ENCODE peak calls at places on chromosomes 2 and 18, in five cellular contexts. T is uterus, W is body of pancreas, L is adrenal gland, I is A549. G is an unnamed sample.

GRCh38 chr18:42114310-42114943 is 159.4 kb downstream of the PIK3C3 start:
- DNase-seq in T (peak; percentile 63), W (peak; percentile 71), L (peak; percentile 51), I (peak; percentile 51), G (peak; percentile 5)

GRCh38 chr2:43942001-43942400 is 53.8 kb downstream of the LRPPRC start:
- DNase-seq in T (no peak), W (no peak), L (no peak), I (no peak), G (no peak)

GRCh38 chr18:10247402-10248117 is 206.9 kb upstream of the APCDD1 start:
- DNase-seq in T (no peak), W (no peak), L (no peak), I (no peak), G (no peak)

GRCh38 chr18:77080283-77080682 is 52.3 kb downstream of the MBP start:
- DNase-seq in T (no peak), W (no peak), L (no peak), I (no peak), G (no peak)

GRCh38 chr2:101909760-101910159 is 82.0 kb upstream of the IL1R2 start:
- DNase-seq in T (no peak), W (no peak), L (no peak), I (no peak), G (no peak)

GRCh38 chr2:146890491-146890890 is 954.3 kb upstream of the ACVR2A start:
- DNase-seq in T (no peak), W (no peak), L (no peak), I (no peak), G (no peak)

GRCh38 chr2:79669714-79670113 is 156.9 kb downstream of the CTNNA2 start:
- DNase-seq in T (no peak), W (no peak), L (no peak), I (no peak), G (no peak)

GRCh38 chr2:206876176-206876575 is 63.1 kb upstream of the CPO start:
- DNase-seq in T (no peak), W (no peak), L (no peak), I (no peak), G (no peak)

GRCh38 chr2:150989969-150990368 is 271.7 kb downstream of the RBM43 start:
- DNase-seq in T (no peak), W (no peak), L (no peak), I (no peak), G (no peak)

GRCh38 chr18:2412261-2412660 is 159.0 kb downstream of the METTL4 start:
- DNase-seq in T (no peak), W (no peak), L (no peak), I (no peak), G (no peak)

GRCh38 chr2:68721482-68722071 is 13.0 kb upstream of the ARHGAP25 start:
- DNase-seq in T (no peak), W (peak; percentile 32), L (no peak), I (no peak), G (no peak)

GRCh38 chr2:216665717-216666116 is 29.6 kb downstream of the IGFBP5 start:
- DNase-seq in T (no peak), W (peak; percentile 35), L (no peak), I (no peak), G (no peak)

GRCh38 chr2:71069376-71069775 is 928 bp downstream of the NAGK start:
- DNase-seq in T (no peak), W (no peak), L (no peak), I (no peak), G (no peak)

GRCh38 chr2:240949791-240950705 is 43.9 kb downstream of the CROCC2 start:
- DNase-seq in T (no peak), W (no peak), L (peak; percentile 5), I (no peak), G (no peak)

GRCh38 chr2:170819941-170820646 is 3.4 kb downstream of the GAD1 start:
- DNase-seq in T (no peak), W (no peak), L (no peak), I (no peak), G (no peak)

GRCh38 chr2:143700865-143701264 is 571.6 kb downstream of the ARHGAP15 start:
- DNase-seq in T (no peak), W (no peak), L (no peak), I (no peak), G (no peak)

GRCh38 chr2:100321181-100321880 is 970 bp downstream of the LONRF2 start:
- DNase-seq in T (peak; percentile 38), W (peak; percentile 74), L (peak; percentile 41), I (peak; percentile 77), G (peak; percentile 12)

GRCh38 chr2:147500229-147500628 is 344.6 kb upstream of the ACVR2A start:
- DNase-seq in T (no peak), W (no peak), L (no peak), I (no peak), G (no peak)

DNA sequence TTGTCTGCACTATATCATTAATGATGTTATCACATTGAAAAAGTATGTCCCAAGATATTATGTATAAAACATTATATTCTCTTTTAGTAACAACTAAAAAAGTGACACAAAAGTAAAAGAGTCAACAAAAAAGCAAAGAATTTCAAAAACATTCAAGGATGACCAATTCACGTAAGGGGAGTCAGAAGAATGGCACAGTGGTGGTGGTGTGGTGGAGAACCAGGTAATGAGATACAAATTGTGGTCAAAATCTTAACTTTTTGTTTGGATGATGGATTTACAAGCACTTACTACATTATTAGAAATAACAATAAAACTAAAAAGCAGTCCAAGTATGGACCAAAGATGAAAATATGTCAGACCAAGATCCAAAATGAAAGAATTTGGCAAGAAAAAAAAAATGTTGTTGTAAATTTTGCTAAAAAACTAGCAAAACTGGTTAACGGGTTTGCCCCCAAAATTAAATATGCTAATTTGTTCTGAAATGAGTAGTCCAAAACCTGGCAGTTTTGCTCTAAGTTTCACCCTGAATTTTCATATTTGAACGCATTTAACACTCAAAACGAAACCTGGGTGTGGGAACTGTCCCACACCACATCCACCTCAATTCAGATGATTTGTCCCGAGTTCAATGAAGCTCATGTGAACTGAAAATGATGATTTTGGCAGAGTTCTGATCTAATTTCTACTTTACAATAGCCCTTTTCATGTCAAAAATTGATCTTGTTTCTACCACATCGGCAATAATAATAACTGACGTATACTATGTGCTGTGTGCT is 135.8 kb downstream of the IKZF2 start:
- DNase-seq in T (no peak), W (no peak), L (no peak), I (no peak), G (no peak)
- TF ChIP-seq POLR2A in T (no peak), W (no peak), L (no peak), I (no peak), G (peak; percentile 53)

DNA sequence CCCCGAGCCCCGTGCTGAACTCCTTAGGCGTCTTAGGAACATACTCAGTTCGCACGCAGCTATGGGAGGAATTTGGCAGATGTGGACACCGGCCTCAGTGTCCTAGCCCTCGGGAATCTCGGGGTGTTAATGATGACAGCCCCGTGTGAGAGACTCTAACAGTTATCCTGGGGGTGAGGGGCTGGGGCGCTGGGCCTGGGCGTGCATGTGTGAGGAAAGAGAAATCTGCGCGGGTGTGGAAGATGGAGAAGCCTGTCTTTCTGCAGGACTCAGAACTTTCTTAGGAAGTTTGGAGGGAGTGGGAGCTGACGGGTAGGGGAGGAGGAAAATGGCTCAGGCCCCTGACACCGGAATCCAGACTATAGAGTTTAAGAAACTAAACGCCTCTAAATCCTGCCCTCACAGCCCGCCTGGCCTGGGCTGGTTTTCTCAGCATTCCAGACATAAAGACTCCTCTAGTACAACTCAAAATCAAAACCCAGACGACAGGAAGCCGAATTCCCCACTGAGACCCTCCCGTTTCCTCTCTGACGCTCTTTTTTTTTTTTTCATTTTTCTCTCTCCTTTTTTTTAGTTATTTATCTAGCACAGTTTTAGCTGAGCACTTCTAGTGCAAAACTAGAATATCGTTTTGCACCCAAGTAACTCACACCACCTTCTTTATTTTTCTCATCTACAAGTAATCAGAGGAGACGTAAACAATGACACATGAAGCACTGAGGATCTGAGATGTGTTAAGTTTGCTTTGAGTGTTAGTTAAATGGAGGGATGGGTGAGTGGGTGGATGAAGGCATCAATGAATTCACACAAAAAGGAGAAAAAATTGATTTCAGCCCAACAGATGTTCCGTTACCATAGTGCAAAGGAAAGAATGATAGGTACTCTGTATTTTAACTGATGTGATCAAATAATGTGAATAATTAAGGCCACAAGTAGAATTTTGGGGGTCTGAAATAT is 1.2 kb upstream of the HAAO start:
- DNase-seq in T (no peak), W (peak; percentile 21), L (no peak), I (no peak), G (no peak)
- TF ChIP-seq POLR2A in T (no peak), W (no peak), L (no peak), I (no peak), G (no peak)

GRCh38 chr18:59141294-59142068 is 1.8 kb downstream of the SEC11C start:
- DNase-seq in T (no peak), W (no peak), L (no peak), I (no peak), G (no peak)

GRCh38 chr18:59139291-59139614 is 431 bp upstream of the SEC11C start:
- DNase-seq in T (peak; percentile 90), W (peak; percentile 94), L (peak; percentile 93), I (peak; percentile 88), G (peak; percentile 76)

GRCh38 chr18:59140287-59140885 is 702 bp downstream of the SEC11C start:
- DNase-seq in T (no peak), W (peak; percentile 20), L (peak; percentile 30), I (peak; percentile 5), G (no peak)

GRCh38 chr18:59142274-59142673 is 2.6 kb downstream of the SEC11C start:
- DNase-seq in T (no peak), W (no peak), L (no peak), I (no peak), G (no peak)

DNA sequence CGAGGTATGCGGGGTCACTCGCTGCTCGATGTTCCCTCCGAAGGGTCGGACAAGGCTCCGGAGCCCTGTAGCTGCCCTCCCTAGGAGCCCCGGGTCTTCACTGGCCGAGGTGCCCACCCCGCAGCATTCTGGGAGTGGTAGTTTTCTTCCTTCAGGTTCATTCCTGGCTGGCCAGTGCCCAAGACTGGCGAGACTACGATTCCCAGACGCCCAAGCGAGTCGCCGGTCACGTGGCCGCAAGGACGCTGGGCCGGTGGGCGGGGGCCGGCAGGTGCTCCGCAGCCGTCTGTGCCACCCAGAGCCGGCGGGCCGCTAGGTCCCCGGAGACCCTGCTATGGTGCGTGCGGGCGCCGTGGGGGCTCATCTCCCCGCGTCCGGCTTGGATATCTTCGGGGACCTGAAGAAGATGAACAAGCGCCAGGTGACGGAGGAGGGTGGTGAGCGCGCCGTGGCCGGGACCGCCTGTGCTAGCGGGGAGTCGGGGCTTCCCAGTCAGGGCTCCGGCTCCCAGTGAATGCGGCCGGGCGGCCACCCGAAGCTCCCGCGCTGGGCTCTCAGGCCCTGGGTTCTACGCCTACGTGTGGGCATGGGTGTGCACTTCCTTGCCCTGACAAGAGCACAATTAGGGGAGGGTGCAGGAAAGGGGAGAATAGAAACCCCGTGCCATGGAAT is at the start of gene SEC11C:
- DNase-seq in T (peak; percentile 96), W (peak; percentile 98), L (peak; percentile 98), I (peak; percentile 94), G (peak; percentile 84)
- TF ChIP-seq POLR2A in T (no peak), W (peak; percentile 40), L (no peak), I (peak; percentile 36), G (peak; percentile 78)

DNA sequence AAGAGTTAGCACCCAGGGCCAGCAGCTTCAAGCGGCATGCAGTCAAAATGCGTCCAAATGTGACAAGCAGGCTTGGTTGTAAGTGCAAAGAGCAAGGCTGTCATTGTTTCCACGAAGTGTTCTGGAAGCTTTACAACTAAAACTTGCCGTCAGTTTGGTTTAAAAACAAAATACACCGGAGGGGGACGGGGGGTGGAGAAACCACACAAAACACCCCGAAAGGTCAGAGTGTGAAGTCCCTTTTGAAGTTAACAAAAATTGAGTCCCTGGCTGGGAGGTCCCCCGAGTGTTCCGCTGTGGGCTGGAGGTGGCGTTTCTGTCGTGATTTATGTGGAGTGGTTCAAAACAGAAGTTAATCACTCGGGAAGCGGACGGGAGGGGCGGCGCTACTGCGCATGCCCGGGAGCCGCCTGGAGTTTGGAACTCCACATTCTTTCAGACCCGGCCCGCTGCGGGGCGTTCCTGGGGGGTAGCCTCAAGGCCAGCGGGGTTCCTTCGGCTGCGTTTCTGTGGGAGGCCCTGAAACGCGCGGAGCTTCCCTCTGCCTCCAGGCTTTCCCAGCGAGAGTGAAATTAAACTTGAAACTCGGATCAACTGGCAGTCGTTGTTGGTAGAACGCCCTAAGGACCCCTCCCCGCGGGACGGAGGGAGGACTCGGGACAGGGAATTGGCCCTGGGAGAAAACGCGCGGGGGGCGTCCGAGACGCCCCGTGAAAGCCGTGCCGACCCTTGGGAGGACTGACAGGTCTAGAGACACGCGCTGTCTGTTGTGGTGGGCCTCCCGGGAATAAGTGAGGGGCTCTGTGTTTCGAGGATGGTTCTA is 1.4 kb downstream of the TGIF1 start:
- DNase-seq in T (peak; percentile 95), W (peak; percentile 94), L (peak; percentile 94), I (peak; percentile 86), G (no peak)
- TF ChIP-seq POLR2A in T (peak; percentile 82), W (peak; percentile 72), L (peak; percentile 94), I (no peak), G (no peak)